ENCODE peak calls at places on chromosome 18, in eight cellular contexts. Z is CD4-positive, alpha-beta memory T cell; R is tibial artery; H is PC-3; Y is right lobe of liver; U is cardiac muscle cell; V is neuronal stem cell; A is HepG2. Q is an unnamed sample. For H3K36me3, the result is how much of the 10 kb centered on the place peaks cover.

GRCh38 chr18:69257861-69258458 is 142.7 kb upstream of the DOK6 start:
- DNase-seq in Z (no peak), R (no peak), H (peak), Y (no peak), U (peak), V (no peak), A (peak), Q (no peak)

GRCh38 chr18:50666536-50666935 is 106.6 kb downstream of the MAPK4 start:
- DNase-seq in Z (no peak), R (no peak), H (no peak), Y (no peak), U (no peak), V (no peak), A (no peak), Q (no peak)

GRCh38 chr18:66682855-66683322 is 79.0 kb upstream of the CDH19 start:
- DNase-seq in Z (no peak), R (no peak), H (no peak), Y (no peak), U (peak), V (peak), A (no peak), Q (no peak)

GRCh38 chr18:42649636-42650035 is 465.8 kb downstream of the RIT2 start:
- DNase-seq in Z (no peak), R (no peak), H (no peak), Y (no peak), U (peak), V (no peak), A (no peak), Q (no peak)

GRCh38 chr18:45127395-45127794 is 446.7 kb downstream of the SETBP1 start:
- DNase-seq in Z (no peak), R (no peak), H (no peak), Y (no peak), U (no peak), V (no peak), A (no peak), Q (no peak)

GRCh38 chr18:80196528-80197320 is 50.6 kb downstream of the PARD6G start:
- DNase-seq in Z (no peak), R (no peak), H (no peak), Y (no peak), U (peak), V (peak), A (no peak), Q (peak)

GRCh38 chr18:24019641-24020331 is 5.2 kb downstream of the TTC39C start:
- DNase-seq in Z (peak), R (no peak), H (no peak), Y (no peak), U (no peak), V (no peak), A (no peak), Q (no peak)

GRCh38 chr18:79897940-79898625 is 53.4 kb downstream of the SLC66A2 start:
- DNase-seq in Z (no peak), R (no peak), H (no peak), Y (no peak), U (no peak), V (no peak), A (no peak), Q (no peak)

GRCh38 chr18:28114472-28114871 is 62.5 kb downstream of the CDH2 start:
- DNase-seq in Z (no peak), R (no peak), H (peak), Y (no peak), U (peak), V (no peak), A (no peak), Q (no peak)

GRCh38 chr18:4677006-4677405 is 221.9 kb upstream of the DLGAP1 start:
- DNase-seq in Z (no peak), R (no peak), H (no peak), Y (no peak), U (no peak), V (no peak), A (no peak), Q (no peak)

GRCh38 chr18:49855711-49856110 is 42.4 kb upstream of the ACAA2 start:
- DNase-seq in Z (no peak), R (no peak), H (no peak), Y (no peak), U (no peak), V (no peak), A (no peak), Q (no peak)

GRCh38 chr18:48179666-48180065 is 229.5 kb downstream of the ZBTB7C start:
- DNase-seq in Z (no peak), R (no peak), H (no peak), Y (no peak), U (no peak), V (no peak), A (no peak), Q (no peak)

GRCh38 chr18:6363216-6363615 is 51.5 kb downstream of the L3MBTL4 start:
- DNase-seq in Z (no peak), R (no peak), H (no peak), Y (no peak), U (no peak), V (no peak), A (no peak), Q (no peak)

GRCh38 chr18:34522627-34523026 is 187.5 kb upstream of the DTNA start:
- DNase-seq in Z (no peak), R (no peak), H (no peak), Y (no peak), U (no peak), V (no peak), A (no peak), Q (no peak)

GRCh38 chr18:79574938-79575525 is 104.6 kb upstream of the CTDP1 start:
- DNase-seq in Z (no peak), R (peak), H (no peak), Y (no peak), U (no peak), V (no peak), A (no peak), Q (no peak)

GRCh38 chr18:23810396-23810795 is 121.1 kb downstream of the LAMA3 start:
- DNase-seq in Z (peak), R (no peak), H (no peak), Y (no peak), U (no peak), V (no peak), A (no peak), Q (no peak)

GRCh38 chr18:66495844-66496243 is 108.0 kb downstream of the CDH19 start:
- DNase-seq in Z (no peak), R (no peak), H (peak), Y (peak), U (peak), V (peak), A (peak), Q (peak)

GRCh38 chr18:44742741-44743311 is 62.1 kb downstream of the SETBP1 start:
- DNase-seq in Z (no peak), R (no peak), H (no peak), Y (peak), U (peak), V (no peak), A (no peak), Q (peak)

GRCh38 chr18:60193780-60194179 is 178.8 kb downstream of the MC4R start:
- DNase-seq in Z (no peak), R (no peak), H (no peak), Y (no peak), U (no peak), V (no peak), A (no peak), Q (peak)

GRCh38 chr18:45254683-45255082 is 360.6 kb upstream of the SLC14A2 start:
- DNase-seq in Z (no peak), R (peak), H (no peak), Y (no peak), U (peak), V (no peak), A (no peak), Q (no peak)

GRCh38 chr18:42586603-42587002 is 528.9 kb downstream of the RIT2 start:
- DNase-seq in Z (no peak), R (no peak), H (no peak), Y (no peak), U (no peak), V (no peak), A (no peak), Q (peak)

GRCh38 chr18:68449292-68449691 is 265.6 kb downstream of the TMX3 start:
- DNase-seq in Z (no peak), R (no peak), H (peak), Y (no peak), U (peak), V (no peak), A (no peak), Q (no peak)

GRCh38 chr18:51622676-51623075 is 425.2 kb upstream of the MEX3C start:
- DNase-seq in Z (no peak), R (no peak), H (no peak), Y (no peak), U (no peak), V (peak), A (no peak), Q (no peak)

GRCh38 chr18:527136-527535 is 26.6 kb upstream of the COLEC12 start:
- DNase-seq in Z (no peak), R (no peak), H (no peak), Y (no peak), U (peak), V (no peak), A (no peak), Q (no peak)

GRCh38 chr18:79361766-79362522 is 33.8 kb upstream of the NFATC1 start:
- DNase-seq in Z (no peak), R (no peak), H (peak), Y (no peak), U (no peak), V (no peak), A (no peak), Q (peak)

GRCh38 chr18:35241523-35241804 is 630 bp downstream of the ZNF397 start:
- DNase-seq in Z (peak), R (no peak), H (no peak), Y (no peak), U (no peak), V (no peak), A (no peak), Q (no peak)

GRCh38 chr18:31041346-31042067 is 1.0 kb downstream of the DSC3 start:
- DNase-seq in Z (no peak), R (no peak), H (peak), Y (peak), U (peak), V (peak), A (no peak), Q (peak)

GRCh38 chr18:31039426-31039825 is 3.1 kb downstream of the DSC3 start:
- DNase-seq in Z (no peak), R (no peak), H (peak), Y (no peak), U (peak), V (no peak), A (no peak), Q (no peak)

GRCh38 chr18:31042391-31043181 is at the start of gene DSC3:
- DNase-seq in Z (no peak), R (peak), H (peak), Y (peak), U (peak), V (peak), A (no peak), Q (peak)

GRCh38 chr18:31042068-31042390 is 513 bp downstream of the DSC3 start:
- DNase-seq in Z (no peak), R (no peak), H (no peak), Y (no peak), U (no peak), V (peak), A (no peak), Q (no peak)

GRCh38 chr18:31040982-31041345 is 1.6 kb downstream of the DSC3 start:
- DNase-seq in Z (no peak), R (no peak), H (peak), Y (no peak), U (peak), V (peak), A (no peak), Q (peak)
- H3K4me3 ChIP-seq in Z (no peak), R (peak), H (peak), Y (no peak), U (peak), V (no peak), A (no peak), Q (peak)

GRCh38 chr18:54157646-54158045 is 66.8 kb downstream of the MBD2 start:
- DNase-seq in Z (no peak), R (no peak), H (no peak), Y (no peak), U (no peak), V (no peak), A (no peak), Q (no peak)

GRCh38 chr18:54163458-54163857 is 61.0 kb downstream of the MBD2 start:
- DNase-seq in Z (no peak), R (no peak), H (peak), Y (no peak), U (no peak), V (no peak), A (no peak), Q (no peak)

GRCh38 chr18:54162431-54162830 is 62.0 kb downstream of the MBD2 start:
- DNase-seq in Z (no peak), R (no peak), H (peak), Y (no peak), U (peak), V (no peak), A (no peak), Q (no peak)

GRCh38 chr18:54159916-54160315 is 64.6 kb downstream of the MBD2 start:
- DNase-seq in Z (no peak), R (no peak), H (no peak), Y (no peak), U (no peak), V (no peak), A (no peak), Q (no peak)

DNA sequence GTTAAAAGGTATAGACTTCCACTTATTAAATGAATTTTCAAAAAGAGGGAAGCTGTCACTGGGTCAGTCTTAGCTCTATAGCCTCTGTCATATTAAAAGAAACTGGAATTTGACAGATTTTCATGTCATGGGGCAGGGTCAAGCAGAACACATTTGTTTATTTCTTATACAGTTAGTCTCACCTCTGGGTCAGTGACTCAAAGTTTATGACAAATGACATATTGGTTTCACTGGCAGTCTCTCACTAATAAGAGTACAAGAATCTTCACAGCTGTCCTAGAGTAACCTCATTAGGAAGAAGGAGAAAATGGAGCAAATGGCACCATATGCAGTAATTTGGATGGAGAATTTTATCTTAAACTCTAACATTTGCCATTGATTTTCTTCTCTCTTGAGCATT is 63.2 kb downstream of the MBD2 start:
- DNase-seq in Z (no peak), R (no peak), H (peak), Y (no peak), U (no peak), V (no peak), A (no peak), Q (no peak)
- H3K36me3 ChIP-seq in Z (half or more), R (half or more), H (under half), Y (under half), U (under half), V (under half), A (under half), Q (under half)

DNA sequence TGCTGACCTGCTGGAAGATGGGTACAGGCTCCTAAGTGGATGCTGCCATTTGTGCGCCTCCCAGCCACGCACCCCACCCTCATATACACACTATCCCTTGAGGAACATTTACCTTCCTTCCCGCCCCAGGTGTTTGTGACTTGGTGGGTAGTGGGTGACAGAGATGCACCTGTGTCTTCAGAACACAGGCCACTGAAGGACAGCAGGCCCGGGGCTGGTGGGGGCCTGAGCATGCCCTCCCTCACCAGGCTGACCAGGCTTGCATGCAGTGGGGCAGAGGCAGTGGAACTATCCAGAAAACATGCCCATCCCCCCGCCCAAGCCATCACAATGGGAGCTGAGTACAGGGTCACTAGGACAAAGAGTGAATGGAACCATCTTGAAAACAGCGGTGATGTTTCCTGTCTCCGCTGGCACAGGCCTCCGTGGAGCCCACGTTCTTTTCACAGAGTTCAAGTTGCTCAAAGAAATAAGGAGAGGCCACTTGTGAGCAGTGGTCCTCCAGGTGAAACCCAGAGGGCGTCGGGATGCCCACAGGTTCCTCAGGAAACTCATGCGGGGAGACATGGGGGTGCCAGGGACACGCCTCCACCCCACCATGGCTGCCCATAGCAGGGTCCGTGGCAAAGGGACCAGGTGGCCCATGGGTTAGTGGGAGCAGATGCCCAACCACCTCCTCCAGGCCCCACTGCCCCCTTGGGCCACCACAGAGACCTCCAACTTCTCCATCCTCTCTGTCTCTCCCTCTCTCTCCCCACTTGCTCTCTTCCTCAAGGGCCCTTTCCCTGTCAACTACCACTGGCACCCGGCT is 90.9 kb downstream of the MALT1 start:
- DNase-seq in Z (no peak), R (peak), H (no peak), Y (no peak), U (no peak), V (no peak), A (no peak), Q (no peak)
- H3K4me3 ChIP-seq in Z (no peak), R (no peak), H (no peak), Y (no peak), U (no peak), V (no peak), A (no peak), Q (no peak)

GRCh38 chr18:1999387-1999786 is 571.9 kb downstream of the METTL4 start:
- DNase-seq in Z (no peak), R (no peak), H (no peak), Y (no peak), U (no peak), V (no peak), A (no peak), Q (no peak)

GRCh38 chr18:1998121-1998520 is 573.2 kb downstream of the METTL4 start:
- DNase-seq in Z (no peak), R (no peak), H (peak), Y (no peak), U (no peak), V (no peak), A (no peak), Q (no peak)

DNA sequence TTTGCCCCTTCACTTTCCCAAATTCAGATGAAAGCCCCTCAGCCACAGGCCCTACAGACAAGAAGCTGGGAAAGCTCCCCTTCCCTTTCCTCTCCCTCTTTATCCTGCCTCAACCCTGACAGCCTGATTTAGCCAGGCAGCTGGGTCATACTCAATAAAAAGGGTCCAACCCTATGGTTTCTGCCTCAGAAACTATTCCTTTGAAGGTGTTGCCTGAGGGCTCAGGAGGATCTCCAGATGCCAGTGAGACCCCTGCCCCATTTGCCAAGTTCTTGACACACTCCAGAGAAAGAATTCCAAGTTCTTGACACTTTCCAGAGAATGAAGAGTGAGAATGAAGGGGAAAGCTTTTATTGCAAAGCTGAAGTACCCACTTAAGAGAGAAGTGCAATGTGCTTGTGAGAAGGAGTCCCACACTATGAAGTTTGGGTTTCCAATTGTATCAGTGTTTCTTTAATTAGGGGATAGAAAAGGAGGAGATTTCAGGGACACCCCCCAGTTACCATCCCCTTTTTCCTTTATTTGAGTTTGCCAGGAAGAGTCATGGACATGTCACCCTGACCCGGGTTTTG is 576.2 kb downstream of the METTL4 start:
- DNase-seq in Z (no peak), R (no peak), H (no peak), Y (no peak), U (no peak), V (no peak), A (no peak), Q (no peak)
- H3K36me3 ChIP-seq in Z (under half), R (under half), H (under half), Y (under half), U (under half), V (under half), A (under half), Q (under half)

GRCh38 chr18:12334280-12335262 is 26.5 kb downstream of the TUBB6 start:
- DNase-seq in Z (no peak), R (no peak), H (no peak), Y (no peak), U (no peak), V (no peak), A (no peak), Q (no peak)
- H3K4me3 ChIP-seq in Z (no peak), R (no peak), H (no peak), Y (no peak), U (no peak), V (no peak), A (no peak), Q (no peak)

GRCh38 chr18:76931171-76931570 is 108.8 kb downstream of the ZNF236 start:
- DNase-seq in Z (no peak), R (no peak), H (no peak), Y (no peak), U (no peak), V (no peak), A (no peak), Q (no peak)

GRCh38 chr18:76932026-76932819 is 109.9 kb downstream of the ZNF236 start:
- DNase-seq in Z (no peak), R (peak), H (no peak), Y (no peak), U (peak), V (no peak), A (no peak), Q (no peak)

GRCh38 chr18:76923485-76924085 is 101.2 kb downstream of the ZNF236 start:
- DNase-seq in Z (no peak), R (no peak), H (peak), Y (no peak), U (peak), V (peak), A (peak), Q (peak)

GRCh38 chr18:76927216-76927725 is 104.9 kb downstream of the ZNF236 start:
- DNase-seq in Z (no peak), R (no peak), H (no peak), Y (no peak), U (no peak), V (no peak), A (no peak), Q (no peak)

GRCh38 chr18:76928179-76928868 is 106.0 kb downstream of the ZNF236 start:
- DNase-seq in Z (no peak), R (no peak), H (no peak), Y (no peak), U (no peak), V (no peak), A (no peak), Q (no peak)
- H3K36me3 ChIP-seq in Z (under half), R (half or more), H (under half), Y (under half), U (half or more), V (under half), A (under half), Q (under half)

DNA sequence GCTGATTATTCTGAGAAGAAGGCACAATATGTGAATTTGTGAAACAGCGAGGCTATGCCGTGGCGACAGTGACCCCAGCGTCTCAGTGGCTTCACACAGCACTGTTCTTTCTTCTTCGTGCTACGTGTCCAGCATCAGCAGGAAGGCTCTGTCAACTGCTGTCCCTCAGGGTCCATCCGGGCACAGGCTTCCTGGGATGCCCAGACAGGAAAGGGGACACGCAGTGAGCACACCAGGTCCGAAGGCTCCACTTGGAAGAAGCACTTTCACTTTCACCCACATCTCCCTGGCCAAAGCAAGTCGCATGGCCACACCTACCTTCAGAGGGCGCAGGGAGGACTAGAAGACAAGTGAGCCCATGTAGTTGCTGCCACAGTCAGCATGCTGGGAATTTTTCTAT is 47.3 kb downstream of the PTGR3 start:
- DNase-seq in Z (peak), R (no peak), H (no peak), Y (no peak), U (peak), V (no peak), A (peak), Q (no peak)
- H3K4me3 ChIP-seq in Z (peak), R (peak), H (peak), Y (peak), U (no peak), V (no peak), A (peak), Q (no peak)

GRCh38 chr18:9561774-9562173 is 52.6 kb downstream of the PPP4R1 start:
- DNase-seq in Z (no peak), R (no peak), H (no peak), Y (no peak), U (no peak), V (no peak), A (no peak), Q (no peak)
- H3K36me3 ChIP-seq in Z (under half), R (half or more), H (half or more), Y (under half), U (half or more), V (under half), A (under half), Q (under half)

Q was measured in H7.